ENCODE peak calls at places on chromosome 11, in five cellular contexts. B is astrocyte of the cerebellum, C is right lobe of liver, P is lung, L is brain microvascular endothelial cell. A is an unnamed sample.

GRCh38 chr11:118903204-118904015 is 19.7 kb downstream of the CXCR5 start:
- DNase-seq in B (no peak), C (no peak), P (no peak), L (no peak), A (no peak)

GRCh38 chr11:69828971-69829344 is 9.7 kb upstream of the FGF3 start:
- DNase-seq in B (no peak), C (no peak), P (no peak), L (no peak), A (no peak)

GRCh38 chr11:95831198-95831883 is 41.0 kb downstream of the CEP57 start:
- DNase-seq in B (peak), C (no peak), P (no peak), L (peak), A (peak)

GRCh38 chr11:14422052-14422813 is 63.2 kb upstream of the RRAS2 start:
- DNase-seq in B (peak), C (peak), P (peak), L (peak), A (peak)

GRCh38 chr11:100918551-100919500 is 210.8 kb downstream of the PGR start:
- DNase-seq in B (no peak), C (peak), P (peak), L (peak), A (peak)

GRCh38 chr11:10984250-10984649 is 126.4 kb upstream of the ZBED5 start:
- DNase-seq in B (no peak), C (no peak), P (no peak), L (no peak), A (no peak)

GRCh38 chr11:10444725-10445286 is 10.3 kb upstream of the AMPD3 start:
- DNase-seq in B (no peak), C (no peak), P (no peak), L (no peak), A (no peak)

GRCh38 chr11:73578786-73579185 is 19.1 kb downstream of the FAM168A start:
- DNase-seq in B (no peak), C (no peak), P (no peak), L (no peak), A (peak)

GRCh38 chr11:57230316-57230715 is 6.7 kb downstream of the APLNR start:
- DNase-seq in B (no peak), C (no peak), P (no peak), L (no peak), A (no peak)

GRCh38 chr11:59247535-59248227 is 35.0 kb upstream of the MPEG1 start:
- DNase-seq in B (peak), C (no peak), P (peak), L (no peak), A (peak)

GRCh38 chr11:1810761-1811160 is 24.0 kb upstream of the SYT8 start:
- DNase-seq in B (no peak), C (no peak), P (no peak), L (no peak), A (no peak)

GRCh38 chr11:16093889-16094653 is 262.3 kb downstream of the SOX6 start:
- DNase-seq in B (no peak), C (no peak), P (no peak), L (no peak), A (no peak)

GRCh38 chr11:59403546-59403945 is 22.7 kb downstream of the OR5A2 start:
- DNase-seq in B (no peak), C (no peak), P (no peak), L (no peak), A (no peak)

GRCh38 chr11:103842191-103842590 is 194.2 kb upstream of the DDI1 start:
- DNase-seq in B (no peak), C (no peak), P (no peak), L (no peak), A (no peak)

GRCh38 chr11:68838572-68838964 is 3.1 kb downstream of the CPT1A start:
- DNase-seq in B (no peak), C (no peak), P (no peak), L (no peak), A (no peak)

GRCh38 chr11:73193251-73194033 is 24.6 kb upstream of the P2RY2 start:
- DNase-seq in B (no peak), C (no peak), P (no peak), L (no peak), A (no peak)

GRCh38 chr11:74019860-74020259 is 11.0 kb upstream of the UCP3 start:
- DNase-seq in B (no peak), C (no peak), P (no peak), L (no peak), A (no peak)

GRCh38 chr11:128055576-128056217 is 531.7 kb downstream of the ETS1 start:
- DNase-seq in B (no peak), C (no peak), P (no peak), L (no peak), A (no peak)

GRCh38 chr11:118691926-118692830 is 12.7 kb upstream of the TREH start:
- DNase-seq in B (no peak), C (no peak), P (no peak), L (peak), A (peak)

GRCh38 chr11:103892603-103893002 is 143.8 kb upstream of the DDI1 start:
- DNase-seq in B (no peak), C (no peak), P (no peak), L (peak), A (peak)

GRCh38 chr11:16902979-16903378 is 111.2 kb downstream of the PLEKHA7 start:
- DNase-seq in B (no peak), C (no peak), P (no peak), L (no peak), A (no peak)

GRCh38 chr11:128911701-128912100 is 20.5 kb downstream of the KCNJ5 start:
- DNase-seq in B (no peak), C (no peak), P (no peak), L (no peak), A (no peak)

GRCh38 chr11:66119348-66120133 is 49.5 kb downstream of the PACS1 start:
- DNase-seq in B (peak), C (no peak), P (no peak), L (peak), A (peak)

GRCh38 chr11:65329944-65330403 is 3.7 kb upstream of the DPF2 start:
- DNase-seq in B (peak), C (peak), P (peak), L (peak), A (peak)

GRCh38 chr11:44565008-44565745 is at the start of gene CD82:
- DNase-seq in B (peak), C (peak), P (peak), L (peak), A (peak)

GRCh38 chr11:44567876-44568256 is 2.4 kb downstream of the CD82 start:
- DNase-seq in B (no peak), C (no peak), P (no peak), L (no peak), A (no peak)

GRCh38 chr11:44566952-44567875 is 1.8 kb downstream of the CD82 start:
- DNase-seq in B (no peak), C (no peak), P (no peak), L (no peak), A (no peak)

GRCh38 chr11:44565746-44566558 is 489 bp downstream of the CD82 start:
- DNase-seq in B (no peak), C (no peak), P (no peak), L (no peak), A (no peak)

GRCh38 chr11:44566559-44566949 is 1.1 kb downstream of the CD82 start:
- DNase-seq in B (no peak), C (no peak), P (no peak), L (no peak), A (no peak)
- H3K4me3 ChIP-seq in B (no peak), C (peak), P (peak), L (peak), A (peak)

GRCh38 chr11:31437742-31438435 is 68.2 kb downstream of the DNAJC24 start:
- DNase-seq in B (no peak), C (no peak), P (no peak), L (peak), A (peak)
- TF ChIP-seq CTCF in B (no peak), C (no peak), P (no peak), L (no peak), A (no peak)

GRCh38 chr11:34623463-34623862 is 2.6 kb downstream of the EHF start:
- DNase-seq in B (no peak), C (no peak), P (no peak), L (no peak), A (no peak)

GRCh38 chr11:34620820-34621792 is at the start of gene EHF:
- DNase-seq in B (no peak), C (no peak), P (no peak), L (no peak), A (no peak)

GRCh38 chr11:34620202-34620601 is 691 bp upstream of the EHF start:
- DNase-seq in B (no peak), C (no peak), P (no peak), L (no peak), A (no peak)

GRCh38 chr11:34624069-34624468 is 3.2 kb downstream of the EHF start:
- DNase-seq in B (no peak), C (no peak), P (peak), L (no peak), A (no peak)

DNA sequence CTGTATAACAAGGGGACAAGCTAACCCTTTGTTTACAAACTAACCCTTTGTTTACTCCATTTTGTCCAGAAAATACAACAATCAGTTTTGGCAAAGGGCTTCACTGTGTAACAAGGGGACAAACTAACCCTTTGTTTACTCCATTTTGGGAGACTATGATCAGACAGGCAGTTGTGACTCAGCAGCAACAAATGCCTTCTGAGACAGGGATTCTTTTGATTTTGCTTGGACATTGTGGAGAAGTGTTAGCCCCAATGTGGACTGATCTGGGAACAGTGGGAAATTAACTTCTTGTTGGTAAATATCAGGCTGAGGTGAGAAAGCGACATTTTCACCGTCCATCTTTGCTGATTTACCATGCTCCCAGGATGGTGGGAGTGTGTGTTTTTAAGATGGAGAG is 983 bp downstream of the EHF start:
- DNase-seq in B (no peak), C (no peak), P (no peak), L (no peak), A (no peak)
- H3K4me3 ChIP-seq in B (no peak), C (no peak), P (peak), L (no peak), A (no peak)

GRCh38 chr11:47414685-47415070 is 6.3 kb downstream of the SLC39A13 start:
- DNase-seq in B (no peak), C (no peak), P (no peak), L (no peak), A (no peak)

GRCh38 chr11:47413908-47414684 is 5.7 kb downstream of the SLC39A13 start:
- DNase-seq in B (no peak), C (no peak), P (peak), L (peak), A (peak)

GRCh38 chr11:47410404-47411264 is 2.2 kb downstream of the SLC39A13 start:
- DNase-seq in B (no peak), C (no peak), P (no peak), L (no peak), A (no peak)

GRCh38 chr11:47413351-47413750 is 5.0 kb downstream of the SLC39A13 start:
- DNase-seq in B (no peak), C (no peak), P (no peak), L (no peak), A (no peak)

GRCh38 chr11:47412152-47412746 is 3.9 kb downstream of the SLC39A13 start:
- DNase-seq in B (no peak), C (peak), P (peak), L (no peak), A (no peak)
- TF ChIP-seq CTCF in B (peak), C (peak), P (peak), L (peak), A (peak)

DNA sequence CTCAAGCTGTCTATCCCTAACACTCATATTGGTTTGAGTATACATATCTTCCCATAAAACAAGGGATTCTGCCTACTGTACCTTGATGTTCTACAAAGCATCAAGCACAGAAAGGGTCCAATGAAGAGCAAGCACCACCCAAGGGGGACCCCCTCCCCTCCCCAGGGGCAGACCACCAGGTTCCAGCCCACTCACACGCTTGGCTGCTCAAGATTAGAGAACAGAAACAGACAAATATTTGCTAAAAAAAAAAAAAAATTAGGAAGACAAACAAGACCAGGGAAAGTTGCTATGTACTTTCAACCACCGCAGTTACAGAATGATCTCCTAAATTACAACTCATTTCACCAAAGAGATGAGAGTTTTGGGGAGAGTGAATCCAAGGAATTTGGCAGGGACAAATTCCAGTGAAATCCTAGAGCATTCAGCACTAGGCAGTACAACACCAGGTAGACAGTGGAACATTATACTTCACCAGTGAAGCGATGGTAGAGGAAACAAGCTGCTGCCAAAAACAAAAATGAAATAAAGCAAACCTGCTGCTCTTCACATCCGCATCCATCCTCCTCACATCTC is 17.0 kb downstream of the SMCO4 start:
- DNase-seq in B (no peak), C (no peak), P (no peak), L (no peak), A (no peak)
- H3K4me3 ChIP-seq in B (no peak), C (no peak), P (no peak), L (no peak), A (no peak)

GRCh38 chr11:34791725-34792124 is 124.5 kb downstream of the APIP start:
- DNase-seq in B (no peak), C (no peak), P (no peak), L (no peak), A (no peak)

GRCh38 chr11:34789196-34789834 is 126.9 kb downstream of the APIP start:
- DNase-seq in B (no peak), C (no peak), P (no peak), L (no peak), A (no peak)

GRCh38 chr11:34792143-34792542 is 124.0 kb downstream of the APIP start:
- DNase-seq in B (no peak), C (no peak), P (no peak), L (no peak), A (no peak)

GRCh38 chr11:34788642-34789041 is 127.5 kb downstream of the APIP start:
- DNase-seq in B (no peak), C (no peak), P (no peak), L (no peak), A (no peak)

GRCh38 chr11:34790620-34791019 is 125.6 kb downstream of the APIP start:
- DNase-seq in B (no peak), C (no peak), P (no peak), L (no peak), A (no peak)
- TF ChIP-seq CTCF in B (no peak), C (peak), P (no peak), L (peak), A (peak)

DNA sequence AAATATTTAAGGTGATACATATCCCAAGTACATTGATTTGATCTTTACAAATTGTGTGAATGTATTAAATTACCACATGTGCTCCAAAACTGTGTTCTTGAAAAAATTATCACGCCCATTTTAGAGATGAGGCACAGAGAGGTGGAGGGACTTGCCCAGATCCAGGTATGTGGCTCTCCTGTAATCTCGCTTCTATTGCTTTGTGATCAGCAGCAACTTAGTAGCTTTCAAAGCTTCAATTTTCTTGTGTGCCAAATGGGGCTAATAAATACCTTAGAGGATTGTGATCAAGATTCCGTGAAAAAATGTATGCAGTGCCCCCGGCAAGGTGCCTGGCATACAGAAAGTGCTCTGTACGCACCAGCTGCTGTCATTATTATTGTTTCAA is 18.0 kb downstream of the PTPRJ start:
- DNase-seq in B (no peak), C (no peak), P (no peak), L (no peak), A (no peak)
- H3K4me3 ChIP-seq in B (no peak), C (no peak), P (no peak), L (no peak), A (no peak)

GRCh38 chr11:111983187-111983986 is 41.8 kb upstream of the DLAT start:
- DNase-seq in B (no peak), C (peak), P (peak), L (no peak), A (peak)
- TF ChIP-seq CTCF in B (no peak), C (peak), P (no peak), L (no peak), A (peak)

GRCh38 chr11:76808996-76809395 is 25.8 kb downstream of the TSKU start:
- DNase-seq in B (no peak), C (no peak), P (peak), L (no peak), A (no peak)

GRCh38 chr11:76807206-76807875 is 24.2 kb downstream of the TSKU start:
- DNase-seq in B (peak), C (peak), P (peak), L (peak), A (peak)

GRCh38 chr11:76811259-76811658 is 28.1 kb downstream of the TSKU start:
- DNase-seq in B (no peak), C (no peak), P (no peak), L (no peak), A (no peak)

GRCh38 chr11:76808158-76808557 is 25.0 kb downstream of the TSKU start:
- DNase-seq in B (no peak), C (no peak), P (peak), L (no peak), A (no peak)

DNA sequence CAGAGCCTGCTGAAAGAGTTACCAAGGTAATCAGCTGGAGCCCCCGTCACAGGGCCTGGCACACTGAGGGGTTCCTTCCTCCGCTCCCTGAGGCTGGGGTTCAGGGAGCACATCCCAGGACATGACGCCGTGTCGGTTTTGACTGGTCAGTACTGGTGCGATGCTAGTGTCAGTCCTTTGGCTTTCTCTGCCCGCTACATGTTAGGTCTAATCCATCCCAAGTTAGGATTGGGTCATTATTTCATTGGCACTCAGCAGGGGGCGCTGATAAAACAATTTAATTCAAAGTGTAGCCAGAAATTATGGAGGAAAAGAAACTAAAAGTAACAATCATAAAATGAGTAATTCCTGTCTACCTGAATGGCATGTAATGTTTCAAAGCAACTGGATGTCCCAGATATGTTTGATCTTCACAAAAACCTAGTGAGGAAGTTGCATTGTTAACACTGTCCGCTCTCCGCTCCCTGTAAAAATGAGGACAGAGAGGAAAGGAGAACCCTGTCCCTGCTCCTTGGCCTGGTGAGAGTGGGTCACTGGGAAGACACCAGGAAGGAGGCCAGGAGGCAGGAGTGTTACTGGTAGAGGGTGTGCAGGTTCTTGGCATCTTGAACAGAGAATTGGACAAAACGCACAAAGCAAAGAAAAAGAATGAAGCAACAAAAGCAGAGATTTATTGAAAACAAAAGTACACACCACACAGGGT is 27.1 kb downstream of the TSKU start:
- DNase-seq in B (no peak), C (no peak), P (peak), L (peak), A (no peak)
- H3K4me3 ChIP-seq in B (no peak), C (no peak), P (no peak), L (no peak), A (no peak)

GRCh38 chr11:78526497-78527146 is 48.0 kb downstream of the NARS2 start:
- DNase-seq in B (no peak), C (no peak), P (no peak), L (no peak), A (no peak)
- TF ChIP-seq CTCF in B (no peak), C (no peak), P (no peak), L (no peak), A (no peak)